ENCODE peak calls at places on chromosomes 3 and 15, in six cellular contexts. U, I, E, J, S and Z are unnamed samples.

GRCh38 chr3:140753865-140754754 is 76.2 kb downstream of the TRIM42 start:
- DNase-seq in U (no peak), I (no peak), E (no peak), J (no peak), S (peak; percentile 87), Z (no peak)

GRCh38 chr3:133895208-133896001 is at the start of gene RAB6B:
- DNase-seq in U (no peak), I (peak; percentile 80), E (no peak), J (peak; percentile 82), S (no peak), Z (peak; percentile 96)

GRCh38 chr15:77312523-77312922 is 107.4 kb downstream of the PEAK1 start:
- DNase-seq in U (peak; percentile 7), I (no peak), E (no peak), J (no peak), S (no peak), Z (no peak)

GRCh38 chr3:8632402-8633237 is 12.0 kb downstream of the SSUH2 start:
- DNase-seq in U (no peak), I (no peak), E (no peak), J (no peak), S (no peak), Z (no peak)

GRCh38 chr3:127792664-127793292 is 29.5 kb downstream of the MGLL start:
- DNase-seq in U (peak; percentile 62), I (no peak), E (no peak), J (no peak), S (no peak), Z (no peak)

GRCh38 chr3:64385256-64385655 is 160.0 kb upstream of the PRICKLE2 start:
- DNase-seq in U (no peak), I (no peak), E (no peak), J (no peak), S (no peak), Z (no peak)

GRCh38 chr3:46706771-46707582 is 5.8 kb downstream of the TMIE start:
- DNase-seq in U (no peak), I (no peak), E (no peak), J (no peak), S (no peak), Z (no peak)

GRCh38 chr3:10344147-10344943 is 23.4 kb upstream of the SEC13 start:
- DNase-seq in U (peak; percentile 56), I (peak; percentile 82), E (no peak), J (peak; percentile 85), S (no peak), Z (peak; percentile 86)

GRCh38 chr15:64490598-64491259 is 30.4 kb downstream of the ZNF609 start:
- DNase-seq in U (no peak), I (no peak), E (no peak), J (no peak), S (no peak), Z (no peak)

GRCh38 chr3:62876064-62876463 is 848 bp upstream of the CADPS start:
- DNase-seq in U (peak; percentile 1), I (no peak), E (peak; percentile 20), J (peak; percentile 87), S (no peak), Z (peak; percentile 2)

GRCh38 chr15:88385078-88385700 is 82.0 kb downstream of the MRPL46 start:
- DNase-seq in U (peak; percentile 90), I (no peak), E (no peak), J (no peak), S (no peak), Z (no peak)

GRCh38 chr3:18207232-18207631 is 217.9 kb downstream of the SATB1 start:
- DNase-seq in U (no peak), I (no peak), E (no peak), J (no peak), S (no peak), Z (no peak)

GRCh38 chr3:14130707-14131106 is 5.9 kb downstream of the TMEM43 start:
- DNase-seq in U (no peak), I (no peak), E (no peak), J (no peak), S (no peak), Z (no peak)
- TF ChIP-seq CHD2 in U (no peak), I (no peak), E (no peak), J (no peak), S (no peak), Z (no peak)

GRCh38 chr3:21274000-21274671 is 476.9 kb downstream of the ZNF385D start:
- DNase-seq in U (no peak), I (no peak), E (no peak), J (no peak), S (no peak), Z (no peak)
- TF ChIP-seq CHD2 in U (no peak), I (no peak), E (no peak), J (no peak), S (no peak), Z (no peak)

GRCh38 chr15:38690737-38691332 is 126.2 kb upstream of the RASGRP1 start:
- DNase-seq in U (peak; percentile 68), I (peak; percentile 69), E (peak; percentile 53), J (peak; percentile 82), S (no peak), Z (peak; percentile 32)
- TF ChIP-seq CHD2 in U (no peak), I (no peak), E (no peak), J (no peak), S (no peak), Z (no peak)

GRCh38 chr15:98872777-98873176 is 134.8 kb downstream of the PGPEP1L start:
- DNase-seq in U (peak; percentile 95), I (no peak), E (no peak), J (no peak), S (no peak), Z (no peak)
- TF ChIP-seq CHD2 in U (no peak), I (no peak), E (no peak), J (no peak), S (no peak), Z (no peak)

DNA sequence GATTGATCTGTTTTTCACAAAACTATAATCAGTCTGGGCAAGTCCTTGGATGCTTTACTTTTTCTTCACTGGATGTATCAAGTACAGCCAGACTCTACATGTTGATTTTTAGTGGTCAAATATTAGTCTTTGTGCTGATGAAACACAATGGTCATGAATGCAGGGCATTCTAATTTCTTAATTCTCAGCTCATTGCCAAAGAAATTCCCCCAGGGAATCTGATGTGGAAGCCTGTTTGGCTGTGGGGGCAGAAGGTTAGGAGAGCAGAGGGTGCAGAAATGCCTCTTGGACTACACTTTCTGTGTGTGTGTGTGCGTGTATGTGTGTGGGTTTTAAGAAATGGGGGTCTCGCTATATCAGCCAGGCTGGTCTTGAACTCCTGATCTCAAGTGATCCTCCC is 48.7 kb upstream of the HACD2 start:
- DNase-seq in U (no peak), I (no peak), E (peak; percentile 37), J (no peak), S (no peak), Z (no peak)
- TF ChIP-seq CHD2 in U (no peak), I (no peak), E (no peak), J (no peak), S (no peak), Z (no peak)

GRCh38 chr15:37045241-37045640 is 55.1 kb downstream of the MEIS2 start:
- DNase-seq in U (no peak), I (no peak), E (no peak), J (no peak), S (no peak), Z (no peak)
- TF ChIP-seq CHD2 in U (no peak), I (no peak), E (no peak), J (no peak), S (no peak), Z (no peak)

GRCh38 chr3:124663690-124664089 is 66.6 kb upstream of the UMPS start:
- DNase-seq in U (peak; percentile 31), I (no peak), E (no peak), J (no peak), S (no peak), Z (no peak)
- TF ChIP-seq CHD2 in U (no peak), I (no peak), E (no peak), J (no peak), S (no peak), Z (no peak)

GRCh38 chr3:73427018-73427750 is 197.6 kb downstream of the PDZRN3 start:
- DNase-seq in U (no peak), I (no peak), E (no peak), J (no peak), S (no peak), Z (no peak)
- TF ChIP-seq CHD2 in U (no peak), I (no peak), E (no peak), J (no peak), S (no peak), Z (no peak)

GRCh38 chr3:180571831-180572578 is 30.0 kb upstream of the TTC14 start:
- DNase-seq in U (no peak), I (no peak), E (no peak), J (no peak), S (no peak), Z (no peak)

GRCh38 chr3:180564676-180565075 is 37.3 kb upstream of the TTC14 start:
- DNase-seq in U (no peak), I (no peak), E (no peak), J (no peak), S (no peak), Z (no peak)

GRCh38 chr3:180570238-180570637 is 31.7 kb upstream of the TTC14 start:
- DNase-seq in U (no peak), I (no peak), E (no peak), J (no peak), S (no peak), Z (no peak)
- TF ChIP-seq CHD2 in U (no peak), I (no peak), E (no peak), J (no peak), S (no peak), Z (no peak)